ENCODE peak calls at places on chromosome 10, in eight cellular contexts. T, U, K, Q, R, V, F and Z are unnamed samples.

GRCh38 chr10:63707254-63707910 is 186.2 kb downstream of the REEP3 start:
- DNase-seq in T (peak; percentile 17), R (no peak), U (peak; percentile 61), K (no peak), F (peak; percentile 98), Q (peak; percentile 99), V (no peak), Z (no peak)

GRCh38 chr10:103333934-103334520 is 16.9 kb downstream of the PCGF6 start:
- DNase-seq in R (no peak), V (no peak), T (no peak), Q (peak; percentile 44), F (peak; percentile 55), K (no peak), U (no peak), Z (no peak)

GRCh38 chr10:5484205-5484604 is 15.2 kb downstream of the CALML5 start:
- DNase-seq in F (peak; percentile 56), K (no peak), U (no peak), T (no peak), V (no peak), R (no peak), Q (peak; percentile 18), Z (no peak)

GRCh38 chr10:89591111-89591795 is 53.8 kb downstream of the PANK1 start:
- DNase-seq in K (no peak), V (no peak), U (no peak), F (peak; percentile 32), T (no peak), R (no peak), Q (peak; percentile 60), Z (no peak)

GRCh38 chr10:70571636-70572439 is 30.7 kb downstream of the PRF1 start:
- DNase-seq in F (no peak), K (no peak), Q (no peak), R (no peak), T (no peak), U (no peak), V (no peak), Z (no peak)

GRCh38 chr10:56139405-56139804 is 221.7 kb downstream of the ZWINT start:
- DNase-seq in T (no peak), F (no peak), U (no peak), Q (no peak), R (no peak), V (no peak), K (no peak), Z (no peak)

GRCh38 chr10:113000876-113001598 is 51.0 kb downstream of the TCF7L2 start:
- DNase-seq in K (no peak), Q (no peak), U (no peak), R (no peak), T (no peak), F (peak; percentile 46), V (no peak), Z (no peak)

GRCh38 chr10:132489053-132489703 is 48.4 kb upstream of the INPP5A start:
- DNase-seq in Q (peak; percentile 80), F (peak; percentile 83), V (no peak), T (no peak), K (no peak), U (no peak), R (no peak), Z (no peak)

GRCh38 chr10:61939575-61940301 is 38.2 kb downstream of the ARID5B start:
- DNase-seq in T (no peak), F (peak; percentile 89), U (no peak), R (no peak), Q (peak; percentile 83), K (no peak), V (no peak), Z (no peak)

GRCh38 chr10:60914676-60915075 is 29.3 kb downstream of the RHOBTB1 start:
- DNase-seq in Q (peak; percentile 94), R (no peak), T (no peak), F (peak; percentile 86), V (no peak), K (no peak), U (no peak), Z (no peak)

GRCh38 chr10:66772511-66772910 is 153.3 kb upstream of the LRRTM3 start:
- DNase-seq in V (no peak), F (no peak), R (no peak), Q (peak; percentile 20), K (no peak), U (no peak), T (no peak), Z (no peak)

GRCh38 chr10:48938281-48938680 is 1.4 kb downstream of the LRRC18 start:
- DNase-seq in K (no peak), Q (no peak), F (no peak), R (no peak), V (no peak), T (no peak), U (no peak), Z (no peak)

GRCh38 chr10:122692744-122693143 is 6.9 kb downstream of the C10orf120 start:
- DNase-seq in V (no peak), T (no peak), U (no peak), K (no peak), R (no peak), Q (no peak), F (no peak), Z (no peak)

GRCh38 chr10:88616250-88616977 is 29.9 kb downstream of the LIPJ start:
- DNase-seq in K (no peak), V (no peak), T (no peak), F (no peak), R (no peak), Q (peak; percentile 17), U (no peak), Z (no peak)

GRCh38 chr10:97520978-97521761 is 22.4 kb downstream of the UBTD1 start:
- DNase-seq in F (no peak), Q (no peak), T (no peak), U (no peak), K (no peak), R (no peak), V (no peak), Z (no peak)

GRCh38 chr10:3460420-3461128 is 288.0 kb upstream of the PITRM1 start:
- DNase-seq in T (no peak), U (no peak), V (no peak), Q (no peak), F (no peak), K (no peak), R (no peak), Z (no peak)

GRCh38 chr10:89815049-89815853 is 113.9 kb downstream of the KIF20B start:
- DNase-seq in Q (no peak), K (no peak), T (no peak), F (no peak), R (no peak), V (no peak), U (no peak), Z (no peak)

GRCh38 chr10:102669206-102670064 is 25.2 kb downstream of the TRIM8 start:
- DNase-seq in Q (no peak), T (no peak), F (peak; percentile 80), V (no peak), R (no peak), K (no peak), U (peak; percentile 24), Z (no peak)

GRCh38 chr10:36583690-36584089 is 541.7 kb upstream of the ANKRD30A start:
- DNase-seq in V (no peak), U (no peak), F (no peak), K (no peak), R (no peak), Q (no peak), T (no peak), Z (no peak)

GRCh38 chr10:95069286-95069685 is at the start of gene CYP2C8:
- DNase-seq in K (no peak), V (no peak), Q (no peak), F (no peak), U (no peak), T (no peak), R (no peak), Z (no peak)

GRCh38 chr10:122294511-122295422 is 23.7 kb downstream of the BTBD16 start:
- DNase-seq in R (no peak), T (no peak), F (no peak), K (no peak), V (no peak), U (no peak), Q (no peak), Z (no peak)

GRCh38 chr10:77381750-77382149 is 255.9 kb downstream of the KCNMA1 start:
- DNase-seq in U (no peak), R (no peak), V (no peak), Q (no peak), T (no peak), K (no peak), F (no peak), Z (no peak)

GRCh38 chr10:73232887-73233286 is 14.2 kb downstream of the DNAJC9 start:
- DNase-seq in F (no peak), K (no peak), Q (peak; percentile 27), T (no peak), R (no peak), V (no peak), U (no peak), Z (no peak)

GRCh38 chr10:90018819-90019218 is 317.4 kb downstream of the KIF20B start:
- DNase-seq in F (no peak), K (no peak), R (no peak), V (no peak), U (no peak), Q (no peak), T (no peak), Z (no peak)

GRCh38 chr10:49419005-49419404 is 23.1 kb upstream of the DRGX start:
- DNase-seq in V (no peak), T (no peak), R (no peak), K (no peak), Q (no peak), F (no peak), U (peak; percentile 76), Z (no peak)

GRCh38 chr10:24887855-24888231 is 64.6 kb downstream of the PRTFDC1 start:
- DNase-seq in Q (no peak), K (no peak), R (no peak), T (no peak), U (no peak), V (no peak), F (no peak), Z (no peak)

GRCh38 chr10:31926154-31926553 is 2.5 kb downstream of the ARHGAP12 start:
- DNase-seq in V (no peak), U (no peak), K (no peak), T (no peak), F (peak; percentile 61), R (no peak), Q (no peak), Z (no peak)

GRCh38 chr10:103394180-103394579 is 2.1 kb downstream of the ATP5MK start:
- DNase-seq in T (no peak), F (no peak), R (no peak), K (no peak), Q (peak; percentile 7), U (no peak), V (no peak), Z (no peak)

GRCh38 chr10:106652279-106652678 is 512.2 kb downstream of the SORCS1 start:
- DNase-seq in T (no peak), U (no peak), V (no peak), F (no peak), R (no peak), Q (no peak), K (no peak), Z (no peak)

GRCh38 chr10:16656886-16657285 is 135.2 kb upstream of the C1QL3 start:
- DNase-seq in U (no peak), T (no peak), F (no peak), V (no peak), K (no peak), R (no peak), Q (no peak), Z (peak; percentile 58)